ENCODE peak calls at places on chromosomes 3 and 15, in six cellular contexts. I is stimulated activated CD4-positive, alpha-beta T cell treated with anti-CD3 and anti-CD28 coated beads, Interleukin-12 subunit alpha, Interleukin-12 subunit beta, amount 100 ng/mL, for 4 hours; Z is ureter; J is left cardiac atrium; G is foreskin fibroblast; L is nucleus accumbens. B is an unnamed sample.

GRCh38 chr3:8848696-8849131 is 79.3 kb upstream of the OXTR start:
- DNase-seq in I (no peak), Z (no peak), J (no peak), G (peak; percentile 85), L (no peak), B (peak; percentile 19)

GRCh38 chr3:112635674-112636073 is 5.3 kb downstream of the CCDC80 start:
- DNase-seq in I (no peak), Z (no peak), J (no peak), G (peak; percentile 88), L (no peak), B (peak; percentile 93)

GRCh38 chr15:60573936-60574335 is 95.0 kb upstream of the ICE2 start:
- DNase-seq in I (no peak), Z (no peak), J (no peak), G (no peak), L (no peak), B (no peak)

GRCh38 chr15:85870216-85871014 is 75.7 kb upstream of the KLHL25 start:
- DNase-seq in I (no peak), Z (no peak), J (no peak), G (no peak), L (no peak), B (no peak)

GRCh38 chr15:100291106-100291505 is 50.7 kb downstream of the ADAMTS17 start:
- DNase-seq in I (no peak), Z (no peak), J (no peak), G (no peak), L (no peak), B (peak; percentile 41)

GRCh38 chr3:143084856-143085731 is 34.5 kb upstream of the CHST2 start:
- DNase-seq in I (no peak), Z (no peak), J (peak; percentile 27), G (peak; percentile 72), L (no peak), B (peak; percentile 50)

GRCh38 chr15:71013446-71013845 is 101.8 kb upstream of the THSD4 start:
- DNase-seq in I (no peak), Z (no peak), J (no peak), G (peak; percentile 29), L (no peak), B (peak; percentile 25)

GRCh38 chr3:130834476-130834875 is 59.4 kb upstream of the ATP2C1 start:
- DNase-seq in I (no peak), Z (no peak), J (no peak), G (peak; percentile 71), L (no peak), B (peak; percentile 57)

GRCh38 chr3:52907497-52907896 is 10.1 kb upstream of the STIMATE start:
- DNase-seq in I (no peak), Z (no peak), J (no peak), G (no peak), L (no peak), B (no peak)

GRCh38 chr3:9448643-9449042 is 51.2 kb downstream of the SETD5 start:
- DNase-seq in I (no peak), Z (no peak), J (no peak), G (peak; percentile 11), L (no peak), B (peak; percentile 55)

GRCh38 chr3:129278970-129279906 is 568 bp downstream of the HMCES start:
- DNase-seq in I (peak; percentile 48), Z (peak; percentile 49), J (no peak), G (peak; percentile 54), L (peak; percentile 16), B (peak; percentile 48)

GRCh38 chr3:179898024-179898423 is 138.7 kb downstream of the PEX5L start:
- DNase-seq in I (no peak), Z (no peak), J (no peak), G (no peak), L (no peak), B (peak; percentile 75)

GRCh38 chr3:36540898-36541518 is 160.7 kb downstream of the STAC start:
- DNase-seq in I (no peak), Z (no peak), J (no peak), G (peak; percentile 75), L (no peak), B (peak; percentile 1)

GRCh38 chr15:70023769-70024491 is 73.8 kb downstream of the TLE3 start:
- DNase-seq in I (no peak), Z (peak; percentile 62), J (peak; percentile 40), G (peak; percentile 65), L (peak; percentile 25), B (peak; percentile 32)

GRCh38 chr3:81602781-81603180 is 158.7 kb downstream of the GBE1 start:
- DNase-seq in I (no peak), Z (no peak), J (no peak), G (peak; percentile 28), L (no peak), B (peak; percentile 32)

B was measured in amniotic epithelial cell.